ENCODE peak calls at places on chromosome 16, in four cellular contexts. W, O, K and J are unnamed samples.

GRCh38 chr16:64362193-64362592 is 759.7 kb downstream of the CDH11 start:
- DNase-seq in W (no peak), O (no peak), K (peak; percentile 10), J (no peak)

GRCh38 chr16:31201511-31202401 is 804 bp downstream of the PYCARD start:
- DNase-seq in W (no peak), O (peak; percentile 85), K (no peak), J (no peak)

GRCh38 chr16:27820646-27821345 is 242.7 kb downstream of the GSG1L start:
- DNase-seq in W (no peak), O (no peak), K (no peak), J (no peak)

GRCh38 chr16:68985268-68985667 is 120.2 kb upstream of the HAS3 start:
- DNase-seq in W (no peak), O (no peak), K (no peak), J (no peak)

GRCh38 chr16:73186752-73187151 is 138.8 kb upstream of the ZFHX3 start:
- DNase-seq in W (no peak), O (no peak), K (peak; percentile 34), J (no peak)

GRCh38 chr16:71489122-71489521 is at the start of gene ZNF19:
- DNase-seq in W (no peak), O (no peak), K (no peak), J (no peak)

GRCh38 chr16:79661578-79661977 is 61.0 kb upstream of the MAF start:
- DNase-seq in W (no peak), O (no peak), K (no peak), J (no peak)

GRCh38 chr16:87448866-87449265 is 44.0 kb downstream of the ZCCHC14 start:
- DNase-seq in W (no peak), O (no peak), K (no peak), J (no peak)

GRCh38 chr16:17408955-17409441 is 61.8 kb downstream of the XYLT1 start:
- DNase-seq in W (no peak), O (no peak), K (no peak), J (no peak)

GRCh38 chr16:20613471-20613887 is 37.3 kb upstream of the ACSM2B start:
- DNase-seq in W (no peak), O (no peak), K (no peak), J (no peak)

GRCh38 chr16:20611350-20611902 is 35.3 kb upstream of the ACSM2B start:
- DNase-seq in W (no peak), O (no peak), K (no peak), J (no peak)

GRCh38 chr16:20610892-20611349 is 34.8 kb upstream of the ACSM2B start:
- DNase-seq in W (no peak), O (no peak), K (no peak), J (no peak)

GRCh38 chr16:20612551-20613470 is 36.6 kb upstream of the ACSM2B start:
- DNase-seq in W (no peak), O (no peak), K (no peak), J (no peak)

DNA sequence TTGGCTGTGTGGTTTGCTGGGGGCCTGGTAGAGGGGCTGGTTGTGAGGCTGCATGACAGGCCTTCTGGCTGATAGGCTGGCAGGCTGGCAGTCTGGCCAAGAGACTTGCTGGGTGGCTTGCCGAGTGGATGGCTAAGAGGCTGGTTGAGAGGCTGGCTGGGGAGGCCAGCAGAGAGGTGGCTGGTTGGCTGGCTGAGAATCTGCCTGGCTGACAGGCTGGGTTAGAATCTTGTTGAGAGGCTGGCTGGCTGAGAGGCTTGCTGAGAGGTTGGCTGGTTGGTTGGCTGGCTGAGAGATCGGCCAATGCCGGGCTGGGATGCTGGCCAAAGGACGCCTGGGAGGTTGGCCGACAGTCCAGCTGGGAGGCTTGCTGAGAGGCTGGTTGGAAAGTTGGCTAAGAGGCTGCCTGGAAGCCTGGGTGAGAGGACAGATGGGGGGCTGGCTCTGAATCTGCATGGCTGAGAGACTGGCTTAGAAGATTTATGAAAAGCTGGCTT is 35.9 kb upstream of the ACSM2B start:
- DNase-seq in W (no peak), O (no peak), K (no peak), J (no peak)
- H3K27me3 ChIP-seq in W (no peaks in the 10 kb centered on the region), O (no peaks in the 10 kb centered on the region), K (no peaks in the 10 kb centered on the region), J (peaks cover 4% of the 10 kb centered on the region)

GRCh38 chr16:86384263-86384649 is 126.1 kb upstream of the FOXF1 start:
- DNase-seq in W (no peak), O (no peak), K (no peak), J (no peak)
- H3K27me3 ChIP-seq in W (no peaks in the 10 kb centered on the region), O (no peaks in the 10 kb centered on the region), K (no peaks in the 10 kb centered on the region), J (peaks cover 23% of the 10 kb centered on the region)

GRCh38 chr16:56825821-56826220 is 39.2 kb upstream of the SLC12A3 start:
- DNase-seq in W (no peak), O (no peak), K (no peak), J (no peak)

GRCh38 chr16:56824804-56825203 is 40.2 kb upstream of the SLC12A3 start:
- DNase-seq in W (no peak), O (no peak), K (no peak), J (no peak)

GRCh38 chr16:56824335-56824734 is 40.7 kb upstream of the SLC12A3 start:
- DNase-seq in W (no peak), O (peak; percentile 69), K (no peak), J (peak; percentile 31)

GRCh38 chr16:56817938-56818337 is 47.1 kb upstream of the SLC12A3 start:
- DNase-seq in W (no peak), O (no peak), K (no peak), J (no peak)

DNA sequence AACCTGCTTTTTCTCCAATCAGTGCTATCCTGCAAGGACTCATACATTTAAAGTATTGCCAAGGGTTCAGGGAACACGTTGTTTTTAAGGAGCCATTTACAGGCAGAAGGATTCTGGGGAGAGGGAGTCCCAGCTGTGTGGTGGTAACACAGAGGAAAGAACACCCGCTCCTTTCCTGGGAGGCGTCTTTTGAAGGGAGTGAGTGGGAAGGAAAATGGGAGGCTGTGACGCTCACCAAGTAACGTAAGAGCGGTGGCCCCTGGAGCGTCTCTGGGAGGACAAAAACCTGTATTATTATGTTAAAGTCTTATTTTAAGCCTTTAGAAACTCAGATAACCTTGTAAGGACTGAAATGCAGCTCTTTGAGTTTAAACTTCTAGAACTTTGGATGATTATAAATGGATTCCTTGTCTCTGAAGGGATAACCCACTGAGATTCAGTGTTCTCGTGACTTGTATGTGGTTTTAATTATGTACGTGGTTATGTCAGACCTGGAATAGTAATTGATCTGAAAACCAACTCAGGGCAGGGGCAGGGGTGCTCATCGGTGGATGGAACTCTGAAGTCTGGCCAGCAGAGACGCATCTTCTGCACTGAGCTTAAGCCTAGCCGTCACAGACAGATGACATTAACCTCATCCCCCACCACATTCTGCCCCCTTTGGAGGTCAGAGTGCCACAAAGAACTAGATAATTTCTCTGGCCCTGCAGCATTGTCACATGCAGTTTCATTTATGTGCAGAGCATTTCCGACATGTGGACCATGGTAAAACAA is 41.9 kb upstream of the SLC12A3 start:
- DNase-seq in W (no peak), O (no peak), K (no peak), J (no peak)
- H3K27me3 ChIP-seq in W (no peaks in the 10 kb centered on the region), O (no peaks in the 10 kb centered on the region), K (no peaks in the 10 kb centered on the region), J (no peaks in the 10 kb centered on the region)

DNA sequence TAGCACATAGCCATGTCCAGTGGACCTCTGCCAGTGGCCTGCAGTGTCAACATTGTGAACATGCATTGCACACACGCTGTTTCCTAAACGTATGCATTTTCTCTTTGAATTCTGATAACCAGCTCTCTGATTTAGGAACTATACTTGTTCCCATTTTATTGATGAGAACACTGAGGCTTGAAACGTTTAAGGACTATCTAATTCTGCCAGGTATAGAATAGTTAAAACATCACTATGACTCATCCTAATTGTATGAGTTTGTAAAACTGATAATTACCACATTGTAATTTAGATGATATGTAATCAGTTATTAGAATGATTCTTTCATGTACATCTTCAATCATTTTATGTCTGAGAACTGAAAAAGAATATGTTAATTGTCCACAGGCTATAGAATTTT is 3.1 kb downstream of the BEAN1 start:
- DNase-seq in W (no peak), O (no peak), K (no peak), J (no peak)
- H3K27me3 ChIP-seq in W (peaks cover 63% of the 10 kb centered on the region), O (peaks cover 73% of the 10 kb centered on the region), K (peaks cover 51% of the 10 kb centered on the region), J (peaks cover 68% of the 10 kb centered on the region)

DNA sequence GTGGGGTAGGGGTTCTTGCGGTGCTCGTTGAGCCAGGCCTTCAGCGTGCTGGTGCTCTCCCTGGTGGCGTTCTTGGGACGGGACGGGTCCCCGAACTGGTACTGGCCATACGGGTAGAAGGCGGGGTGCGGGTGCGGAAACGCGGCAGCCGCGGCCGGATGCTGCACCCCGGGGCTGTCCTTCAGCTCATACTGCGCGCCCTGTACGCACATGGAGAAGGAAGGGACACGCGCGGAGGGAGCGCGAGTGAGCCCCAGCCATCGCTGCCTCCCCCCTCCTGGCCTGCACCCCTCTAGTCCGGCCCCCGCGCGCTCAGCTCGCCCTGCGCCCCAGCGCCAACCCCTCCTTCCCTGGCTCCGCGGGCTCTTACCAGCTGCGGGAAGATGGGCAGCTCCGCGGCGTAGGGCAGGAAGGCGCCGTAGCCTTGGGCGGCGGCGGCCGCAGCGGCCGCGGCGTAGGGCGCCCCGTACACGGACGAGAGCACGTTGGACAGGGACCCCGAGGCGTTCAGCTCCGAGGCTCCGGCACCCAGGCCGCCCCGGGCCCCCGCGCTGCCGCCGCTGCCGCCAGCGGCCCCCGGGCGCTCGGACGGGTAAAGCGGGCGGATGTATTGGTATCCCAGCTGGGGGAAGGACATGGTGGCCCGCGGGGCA is 1.0 kb downstream of the IRX3 start:
- DNase-seq in W (no peak), O (no peak), K (no peak), J (peak; percentile 58)
- H3K27me3 ChIP-seq in W (peaks cover 86% of the 10 kb centered on the region), O (peaks cover 100% of the 10 kb centered on the region), K (peaks cover 74% of the 10 kb centered on the region), J (no peaks in the 10 kb centered on the region)